ENCODE peak calls at places on chromosomes 4 and X, in eight cellular contexts. One of them, this sample, is unnamed.

GRCh38 chr4:123127218-123127617 is 204.8 kb upstream of the NUDT6 start:
- DNase-seq in heart right ventricle: no peak
- DNase-seq in cardiac muscle cell: no peak
- DNase-seq in suprapubic skin: no peak
- DNase-seq in adrenal gland: no peak
- DNase-seq in uterus: no peak
- DNase-seq in right lobe of liver: no peak
- DNase-seq in hepatocyte: no peak
- DNase-seq in this sample: no peak

GRCh38 chr4:48752256-48752655 is 27.8 kb downstream of the FRYL start:
- DNase-seq in heart right ventricle: no peak
- DNase-seq in cardiac muscle cell: no peak
- DNase-seq in suprapubic skin: no peak
- DNase-seq in adrenal gland: no peak
- DNase-seq in uterus: no peak
- DNase-seq in right lobe of liver: no peak
- DNase-seq in hepatocyte: no peak
- DNase-seq in this sample: no peak

GRCh38 chrX:134604701-134605271 is 53.5 kb downstream of the PLAC1 start:
- DNase-seq in heart right ventricle: no peak
- DNase-seq in cardiac muscle cell: peak; percentile 57
- DNase-seq in suprapubic skin: no peak
- DNase-seq in adrenal gland: peak; percentile 48
- DNase-seq in uterus: no peak
- DNase-seq in right lobe of liver: no peak
- DNase-seq in hepatocyte: peak; percentile 27
- DNase-seq in this sample: peak; percentile 93

GRCh38 chr4:159966741-159967140 is 863.9 kb downstream of the RAPGEF2 start:
- DNase-seq in heart right ventricle: no peak
- DNase-seq in cardiac muscle cell: no peak
- DNase-seq in suprapubic skin: no peak
- DNase-seq in adrenal gland: no peak
- DNase-seq in uterus: no peak
- DNase-seq in right lobe of liver: no peak
- DNase-seq in hepatocyte: no peak
- DNase-seq in this sample: peak; percentile 54

GRCh38 chr4:3176625-3177229 is 72.2 kb upstream of the MSANTD1 start:
- DNase-seq in heart right ventricle: no peak
- DNase-seq in cardiac muscle cell: no peak
- DNase-seq in suprapubic skin: no peak
- DNase-seq in adrenal gland: no peak
- DNase-seq in uterus: no peak
- DNase-seq in right lobe of liver: no peak
- DNase-seq in hepatocyte: no peak
- DNase-seq in this sample: peak; percentile 54

GRCh38 chrX:112087545-112087944 is 5.0 kb upstream of the TRPC5 start:
- DNase-seq in heart right ventricle: no peak
- DNase-seq in cardiac muscle cell: no peak
- DNase-seq in suprapubic skin: no peak
- DNase-seq in adrenal gland: no peak
- DNase-seq in uterus: no peak
- DNase-seq in right lobe of liver: no peak
- DNase-seq in hepatocyte: no peak
- DNase-seq in this sample: no peak

GRCh38 chr4:118318931-118319330 is 33.9 kb downstream of the PRSS12 start:
- DNase-seq in heart right ventricle: no peak
- DNase-seq in cardiac muscle cell: no peak
- DNase-seq in suprapubic skin: no peak
- DNase-seq in adrenal gland: no peak
- DNase-seq in uterus: no peak
- DNase-seq in right lobe of liver: no peak
- DNase-seq in hepatocyte: no peak
- DNase-seq in this sample: no peak

GRCh38 chr4:92445127-92445526 is 141.4 kb downstream of the GRID2 start:
- DNase-seq in heart right ventricle: no peak
- DNase-seq in cardiac muscle cell: no peak
- DNase-seq in suprapubic skin: no peak
- DNase-seq in adrenal gland: no peak
- DNase-seq in uterus: no peak
- DNase-seq in right lobe of liver: no peak
- DNase-seq in hepatocyte: no peak
- DNase-seq in this sample: no peak

GRCh38 chr4:34850983-34851382 is 1393.3 kb downstream of the ARAP2 start:
- DNase-seq in heart right ventricle: no peak
- DNase-seq in cardiac muscle cell: no peak
- DNase-seq in suprapubic skin: no peak
- DNase-seq in adrenal gland: no peak
- DNase-seq in uterus: no peak
- DNase-seq in right lobe of liver: no peak
- DNase-seq in hepatocyte: no peak
- DNase-seq in this sample: no peak

GRCh38 chr4:20044936-20045335 is 206.8 kb upstream of the SLIT2 start:
- DNase-seq in heart right ventricle: no peak
- DNase-seq in cardiac muscle cell: no peak
- DNase-seq in suprapubic skin: no peak
- DNase-seq in adrenal gland: no peak
- DNase-seq in uterus: no peak
- DNase-seq in right lobe of liver: no peak
- DNase-seq in hepatocyte: no peak
- DNase-seq in this sample: no peak

GRCh38 chr4:4480685-4481393 is 61.0 kb downstream of the STX18 start:
- DNase-seq in heart right ventricle: no peak
- DNase-seq in cardiac muscle cell: peak; percentile 13
- DNase-seq in suprapubic skin: no peak
- DNase-seq in adrenal gland: no peak
- DNase-seq in uterus: no peak
- DNase-seq in right lobe of liver: no peak
- DNase-seq in hepatocyte: no peak
- DNase-seq in this sample: peak; percentile 27

GRCh38 chr4:101200561-101200960 is 146.8 kb downstream of the PPP3CA start:
- DNase-seq in heart right ventricle: no peak
- DNase-seq in cardiac muscle cell: no peak
- DNase-seq in suprapubic skin: no peak
- DNase-seq in adrenal gland: no peak
- DNase-seq in uterus: no peak
- DNase-seq in right lobe of liver: no peak
- DNase-seq in hepatocyte: no peak
- DNase-seq in this sample: no peak

GRCh38 chrX:130299279-130300009 is 30.7 kb upstream of the ZNF280C start:
- DNase-seq in heart right ventricle: no peak
- DNase-seq in cardiac muscle cell: peak; percentile 1
- DNase-seq in suprapubic skin: no peak
- DNase-seq in adrenal gland: no peak
- DNase-seq in uterus: no peak
- DNase-seq in right lobe of liver: no peak
- DNase-seq in hepatocyte: no peak
- DNase-seq in this sample: peak; percentile 75

GRCh38 chr4:111937368-111937767 is 207.9 kb upstream of the FAM241A start:
- DNase-seq in heart right ventricle: no peak
- DNase-seq in cardiac muscle cell: peak; percentile 54
- DNase-seq in suprapubic skin: no peak
- DNase-seq in adrenal gland: no peak
- DNase-seq in uterus: no peak
- DNase-seq in right lobe of liver: no peak
- DNase-seq in hepatocyte: peak; percentile 37
- DNase-seq in this sample: no peak

GRCh38 chr4:27007507-27007906 is 146.9 kb downstream of the STIM2 start:
- DNase-seq in heart right ventricle: no peak
- DNase-seq in cardiac muscle cell: no peak
- DNase-seq in suprapubic skin: no peak
- DNase-seq in adrenal gland: no peak
- DNase-seq in uterus: no peak
- DNase-seq in right lobe of liver: no peak
- DNase-seq in hepatocyte: no peak
- DNase-seq in this sample: no peak

GRCh38 chr4:163693211-163693610 is 198.7 kb downstream of the TMA16 start:
- DNase-seq in heart right ventricle: no peak
- DNase-seq in cardiac muscle cell: no peak
- DNase-seq in suprapubic skin: no peak
- DNase-seq in adrenal gland: no peak
- DNase-seq in uterus: no peak
- DNase-seq in right lobe of liver: no peak
- DNase-seq in hepatocyte: no peak
- DNase-seq in this sample: no peak

GRCh38 chrX:155028749-155029360 is 2.2 kb downstream of the FUNDC2 start:
- DNase-seq in heart right ventricle: no peak
- DNase-seq in cardiac muscle cell: no peak
- DNase-seq in suprapubic skin: no peak
- DNase-seq in adrenal gland: no peak
- DNase-seq in uterus: no peak
- DNase-seq in right lobe of liver: no peak
- DNase-seq in hepatocyte: peak; percentile 8
- DNase-seq in this sample: no peak

GRCh38 chr4:183163135-183163534 is 64.1 kb downstream of the WWC2 start:
- DNase-seq in heart right ventricle: no peak
- DNase-seq in cardiac muscle cell: no peak
- DNase-seq in suprapubic skin: no peak
- DNase-seq in adrenal gland: no peak
- DNase-seq in uterus: no peak
- DNase-seq in right lobe of liver: no peak
- DNase-seq in hepatocyte: no peak
- DNase-seq in this sample: no peak

GRCh38 chr4:151304755-151305154 is 20.6 kb downstream of the SH3D19 start:
- DNase-seq in heart right ventricle: no peak
- DNase-seq in cardiac muscle cell: no peak
- DNase-seq in suprapubic skin: no peak
- DNase-seq in adrenal gland: no peak
- DNase-seq in uterus: no peak
- DNase-seq in right lobe of liver: no peak
- DNase-seq in hepatocyte: no peak
- DNase-seq in this sample: no peak

GRCh38 chrX:5575407-5575806 is 653.3 kb downstream of the NLGN4X start:
- DNase-seq in heart right ventricle: no peak
- DNase-seq in cardiac muscle cell: no peak
- DNase-seq in suprapubic skin: no peak
- DNase-seq in adrenal gland: no peak
- DNase-seq in uterus: no peak
- DNase-seq in right lobe of liver: no peak
- DNase-seq in hepatocyte: no peak
- DNase-seq in this sample: no peak

DNA sequence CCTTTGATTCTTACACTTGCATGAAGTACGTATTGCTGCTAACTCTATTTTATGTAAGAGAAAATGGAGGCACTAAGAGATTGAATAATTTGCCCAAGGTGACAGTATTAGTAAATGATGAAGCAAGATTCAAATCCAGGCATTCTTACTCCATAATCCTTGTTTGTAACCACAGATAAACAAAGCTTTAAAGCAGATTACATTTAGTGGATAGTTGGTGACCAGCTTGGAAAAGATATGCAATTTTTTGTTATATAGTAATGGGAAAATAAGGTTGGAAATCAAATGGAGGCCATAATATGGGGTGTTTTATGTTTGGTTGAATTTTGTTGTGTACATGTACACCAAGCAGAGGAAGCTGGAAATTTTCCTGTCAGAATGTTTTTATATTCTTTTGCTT is 30.8 kb downstream of the MND1 start:
- DNase-seq in heart right ventricle: no peak
- DNase-seq in cardiac muscle cell: no peak
- DNase-seq in suprapubic skin: no peak
- DNase-seq in adrenal gland: no peak
- DNase-seq in uterus: no peak
- DNase-seq in right lobe of liver: no peak
- DNase-seq in hepatocyte: no peak
- DNase-seq in this sample: no peak
- H3K36me3 ChIP-seq in heart right ventricle: no peaks in the 10 kb centered on the region
- H3K36me3 ChIP-seq in cardiac muscle cell: no peaks in the 10 kb centered on the region
- H3K36me3 ChIP-seq in suprapubic skin: no peaks in the 10 kb centered on the region
- H3K36me3 ChIP-seq in adrenal gland: no peaks in the 10 kb centered on the region
- H3K36me3 ChIP-seq in uterus: no peaks in the 10 kb centered on the region
- H3K36me3 ChIP-seq in right lobe of liver: no peaks in the 10 kb centered on the region
- H3K36me3 ChIP-seq in hepatocyte: no peaks in the 10 kb centered on the region
- H3K36me3 ChIP-seq in this sample: peaks cover 12% of the 10 kb centered on the region

DNA sequence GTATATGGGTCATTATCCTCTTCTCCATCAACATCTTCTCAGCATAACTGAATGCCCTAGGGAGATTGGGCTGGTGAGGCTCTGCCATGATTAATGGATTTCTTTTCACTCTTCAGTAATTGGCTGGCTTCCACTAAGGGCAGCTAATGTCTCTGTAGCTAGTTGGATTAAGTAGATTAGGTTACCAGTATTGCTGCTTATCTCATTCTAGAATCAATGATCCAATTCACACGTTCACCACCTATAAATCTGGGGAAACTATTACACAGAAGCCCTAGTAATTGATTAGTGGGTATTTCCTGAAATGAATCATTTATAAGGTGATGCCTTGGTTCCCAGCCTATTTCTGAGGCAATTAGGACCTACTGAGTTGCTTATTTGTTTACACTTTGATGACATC is 94.8 kb downstream of the KDR start:
- DNase-seq in heart right ventricle: no peak
- DNase-seq in cardiac muscle cell: no peak
- DNase-seq in suprapubic skin: no peak
- DNase-seq in adrenal gland: no peak
- DNase-seq in uterus: no peak
- DNase-seq in right lobe of liver: no peak
- DNase-seq in hepatocyte: no peak
- DNase-seq in this sample: peak; percentile 22
- H3K9me3 ChIP-seq in heart right ventricle: no peaks in the 10 kb centered on the region
- H3K9me3 ChIP-seq in cardiac muscle cell: no peaks in the 10 kb centered on the region
- H3K9me3 ChIP-seq in suprapubic skin: no peaks in the 10 kb centered on the region
- H3K9me3 ChIP-seq in adrenal gland: no peaks in the 10 kb centered on the region
- H3K9me3 ChIP-seq in uterus: no peaks in the 10 kb centered on the region
- H3K9me3 ChIP-seq in right lobe of liver: no peaks in the 10 kb centered on the region
- H3K9me3 ChIP-seq in hepatocyte: no peaks in the 10 kb centered on the region
- H3K9me3 ChIP-seq in this sample: no peaks in the 10 kb centered on the region

DNA sequence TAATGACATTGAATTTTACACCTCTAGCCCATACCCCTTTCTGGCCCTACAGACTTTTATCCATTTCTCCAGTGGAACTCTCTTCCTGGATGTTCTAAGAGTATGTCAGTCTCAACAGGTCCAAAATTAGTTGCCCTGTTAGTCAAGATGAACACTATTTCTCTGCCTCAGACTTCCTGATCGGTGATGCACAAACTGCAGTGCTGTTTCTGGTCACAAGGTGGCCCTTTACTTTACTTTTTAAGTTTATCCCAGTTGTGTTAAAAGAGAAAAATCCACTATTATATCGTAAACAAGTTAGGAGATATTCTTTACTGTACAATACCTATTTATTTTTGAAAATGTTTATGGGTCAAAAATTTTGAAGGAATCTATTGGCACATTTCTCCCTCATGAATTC is 13.1 kb downstream of the TCEAL7 start:
- DNase-seq in heart right ventricle: no peak
- DNase-seq in cardiac muscle cell: peak; percentile 69
- DNase-seq in suprapubic skin: no peak
- DNase-seq in adrenal gland: peak; percentile 81
- DNase-seq in uterus: peak; percentile 49
- DNase-seq in right lobe of liver: no peak
- DNase-seq in hepatocyte: peak; percentile 61
- DNase-seq in this sample: no peak
- H3K36me3 ChIP-seq in heart right ventricle: no peaks in the 10 kb centered on the region
- H3K36me3 ChIP-seq in cardiac muscle cell: no peaks in the 10 kb centered on the region
- H3K36me3 ChIP-seq in suprapubic skin: no peaks in the 10 kb centered on the region
- H3K36me3 ChIP-seq in adrenal gland: no peaks in the 10 kb centered on the region
- H3K36me3 ChIP-seq in uterus: no peaks in the 10 kb centered on the region
- H3K36me3 ChIP-seq in right lobe of liver: no peaks in the 10 kb centered on the region
- H3K36me3 ChIP-seq in hepatocyte: no peaks in the 10 kb centered on the region
- H3K36me3 ChIP-seq in this sample: no peaks in the 10 kb centered on the region

DNA sequence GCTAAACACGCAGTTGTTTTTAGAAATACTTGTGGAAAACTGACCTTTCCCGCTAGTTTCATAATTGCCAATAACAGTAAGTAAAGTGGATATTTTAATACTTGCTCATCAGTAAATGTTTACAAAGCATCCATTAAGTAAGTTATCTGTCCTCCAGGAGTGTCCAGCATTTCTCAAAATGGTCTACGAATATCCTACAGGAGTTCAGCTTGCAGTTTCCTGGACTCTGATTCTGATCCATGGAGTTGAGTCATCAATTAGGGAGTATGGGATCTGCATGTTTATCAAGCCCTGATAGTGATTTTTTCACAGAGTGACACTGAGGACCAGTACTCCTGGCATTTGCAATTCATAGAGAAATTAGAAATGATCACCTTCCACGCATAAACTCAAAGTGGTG is 325.2 kb upstream of the AADAT start:
- DNase-seq in heart right ventricle: no peak
- DNase-seq in cardiac muscle cell: no peak
- DNase-seq in suprapubic skin: no peak
- DNase-seq in adrenal gland: no peak
- DNase-seq in uterus: no peak
- DNase-seq in right lobe of liver: no peak
- DNase-seq in hepatocyte: no peak
- DNase-seq in this sample: no peak
- H3K9me3 ChIP-seq in heart right ventricle: no peaks in the 10 kb centered on the region
- H3K9me3 ChIP-seq in cardiac muscle cell: no peaks in the 10 kb centered on the region
- H3K9me3 ChIP-seq in suprapubic skin: peaks cover 5% of the 10 kb centered on the region
- H3K9me3 ChIP-seq in adrenal gland: no peaks in the 10 kb centered on the region
- H3K9me3 ChIP-seq in uterus: no peaks in the 10 kb centered on the region
- H3K9me3 ChIP-seq in right lobe of liver: no peaks in the 10 kb centered on the region
- H3K9me3 ChIP-seq in hepatocyte: no peaks in the 10 kb centered on the region
- H3K9me3 ChIP-seq in this sample: no peaks in the 10 kb centered on the region